ENCODE peak calls at places on chromosomes 6 and 20, in ten cellular contexts. V, M, R, D, F, H, K, O, E and J are unnamed samples.

GRCh38 chr6:155341130-155341828 is 27.0 kb upstream of the TFB1M start:
- DNase-seq in V (peak), M (no peak), R (no peak), D (no peak), F (no peak), H (no peak), K (no peak), O (peak), E (no peak), J (peak)

GRCh38 chr20:21391495-21392298 is 5.6 kb downstream of the NKX2-4 start:
- DNase-seq in V (no peak), M (no peak), R (no peak), D (peak), F (peak), H (no peak), K (peak), O (no peak), E (peak), J (no peak)

GRCh38 chr6:35146453-35146852 is 5.3 kb upstream of the TCP11 start:
- DNase-seq in V (peak), M (no peak), R (no peak), D (peak), F (peak), H (no peak), K (peak), O (peak), E (peak), J (peak)

GRCh38 chr6:15062311-15063252 is 183.3 kb upstream of the JARID2 start:
- DNase-seq in V (peak), M (no peak), R (no peak), D (no peak), F (peak), H (no peak), K (no peak), O (peak), E (no peak), J (peak)

GRCh38 chr6:158655569-158656450 is 6.0 kb downstream of the SYTL3 start:
- DNase-seq in V (no peak), M (no peak), R (no peak), D (no peak), F (no peak), H (no peak), K (no peak), O (peak), E (no peak), J (no peak)

GRCh38 chr6:89350281-89351037 is 2.1 kb downstream of the UBE2J1 start:
- DNase-seq in V (peak), M (peak), R (no peak), D (no peak), F (no peak), H (no peak), K (no peak), O (peak), E (no peak), J (peak)

GRCh38 chr20:62664316-62664971 is 22.1 kb downstream of the SLCO4A1 start:
- DNase-seq in V (no peak), M (no peak), R (no peak), D (no peak), F (no peak), H (no peak), K (no peak), O (no peak), E (no peak), J (no peak)

GRCh38 chr6:155085582-155086253 is 90.6 kb downstream of the TIAM2 start:
- DNase-seq in V (peak), M (no peak), R (no peak), D (no peak), F (peak), H (no peak), K (no peak), O (peak), E (no peak), J (no peak)

GRCh38 chr6:37628611-37629320 is 68.9 kb downstream of the MDGA1 start:
- DNase-seq in V (peak), M (no peak), R (no peak), D (no peak), F (no peak), H (no peak), K (no peak), O (peak), E (no peak), J (no peak)

GRCh38 chr6:134115715-134116074 is 63.3 kb upstream of the SLC2A12 start:
- DNase-seq in V (no peak), M (no peak), R (no peak), D (peak), F (no peak), H (no peak), K (no peak), O (no peak), E (no peak), J (no peak)

GRCh38 chr20:36085686-36086267 is 68.8 kb upstream of the EPB41L1 start:
- DNase-seq in V (peak), M (no peak), R (no peak), D (no peak), F (peak), H (no peak), K (peak), O (peak), E (no peak), J (peak)

GRCh38 chr6:72560721-72561593 is 60.9 kb upstream of the KCNQ5 start:
- DNase-seq in V (peak), M (no peak), R (no peak), D (peak), F (no peak), H (no peak), K (no peak), O (peak), E (no peak), J (no peak)

GRCh38 chr6:71222676-71223075 is 65.9 kb upstream of the OGFRL1 start:
- DNase-seq in V (no peak), M (no peak), R (no peak), D (no peak), F (no peak), H (no peak), K (no peak), O (no peak), E (no peak), J (no peak)

GRCh38 chr6:47106721-47107197 is 64.6 kb upstream of the ADGRF1 start:
- DNase-seq in V (no peak), M (no peak), R (no peak), D (no peak), F (no peak), H (no peak), K (no peak), O (no peak), E (no peak), J (no peak)

GRCh38 chr6:31676904-31677303 is 4.0 kb downstream of the LY6G5C start:
- DNase-seq in V (no peak), M (no peak), R (no peak), D (no peak), F (no peak), H (no peak), K (no peak), O (no peak), E (no peak), J (no peak)